ENCODE peak calls at places on chromosome 1, in ten cellular contexts. G, J, R, H, D, L, N, T, B and O are unnamed samples.

GRCh38 chr1:220551001-220551400 is 23.1 kb downstream of the MARK1 start:
- DNase-seq in G (no peak), H (no peak), N (no peak), D (no peak), B (no peak), J (no peak), L (no peak), R (no peak), T (no peak), O (no peak)

GRCh38 chr1:75870951-75871350 is 61.3 kb downstream of the ASB17 start:
- DNase-seq in N (no peak), R (no peak), B (no peak), G (no peak), J (no peak), T (no peak), L (no peak), D (no peak), H (no peak), O (no peak)

GRCh38 chr1:46180082-46180616 is 3.9 kb upstream of the P3R3URF start:
- DNase-seq in D (no peak), L (peak; percentile 83), B (no peak), H (peak; percentile 36), R (peak; percentile 86), J (no peak), G (peak; percentile 35), T (peak; percentile 66), N (peak; percentile 80), O (no peak)

GRCh38 chr1:30527511-30528140 is 195.8 kb downstream of the MATN1 start:
- DNase-seq in T (no peak), H (no peak), R (peak; percentile 21), D (peak; percentile 41), G (no peak), J (peak; percentile 17), L (no peak), N (no peak), B (no peak), O (no peak)

GRCh38 chr1:53293123-53293522 is 34.7 kb downstream of the LRP8 start:
- DNase-seq in R (no peak), J (no peak), N (no peak), T (no peak), B (no peak), H (no peak), D (no peak), G (no peak), L (no peak), O (no peak)

GRCh38 chr1:234611799-234612351 is 1.9 kb upstream of the IRF2BP2 start:
- DNase-seq in H (peak; percentile 96), J (peak; percentile 55), T (no peak), N (peak; percentile 81), D (peak; percentile 86), L (no peak), R (peak; percentile 59), G (peak; percentile 66), B (peak; percentile 33), O (peak; percentile 83)

GRCh38 chr1:36034692-36035091 is 49.2 kb upstream of the TEKT2 start:
- DNase-seq in G (peak; percentile 21), J (no peak), T (no peak), D (no peak), B (no peak), L (no peak), H (no peak), N (no peak), R (no peak), O (no peak)

GRCh38 chr1:88549536-88549935 is 134.5 kb upstream of the PKN2 start:
- DNase-seq in J (no peak), B (no peak), N (no peak), H (no peak), G (no peak), L (no peak), R (no peak), D (no peak), T (no peak), O (no peak)

GRCh38 chr1:40532062-40532389 is 589 bp downstream of the ZNF684 start:
- DNase-seq in G (no peak), H (no peak), N (no peak), J (no peak), R (no peak), L (no peak), T (no peak), B (no peak), D (no peak), O (no peak)

GRCh38 chr1:40534589-40534988 is 3.2 kb downstream of the ZNF684 start:
- DNase-seq in B (no peak), G (no peak), T (no peak), R (no peak), D (no peak), J (no peak), N (no peak), H (no peak), L (no peak), O (no peak)

GRCh38 chr1:40530735-40531380 is 579 bp upstream of the ZNF684 start:
- DNase-seq in L (no peak), T (no peak), R (no peak), H (no peak), N (no peak), B (no peak), J (no peak), D (no peak), G (peak; percentile 28), O (no peak)

GRCh38 chr1:40532844-40533424 is 1.5 kb downstream of the ZNF684 start:
- DNase-seq in D (no peak), J (no peak), L (peak; percentile 53), T (no peak), H (peak; percentile 73), G (peak; percentile 49), N (no peak), B (no peak), R (no peak), O (no peak)

GRCh38 chr1:40531381-40532061 is at the start of gene ZNF684:
- DNase-seq in B (peak; percentile 60), G (peak; percentile 94), T (peak; percentile 82), J (peak; percentile 82), N (peak; percentile 94), H (peak; percentile 96), L (peak; percentile 96), R (peak; percentile 82), D (peak; percentile 90), O (peak; percentile 94)
- TF ChIP-seq POLR2A in B (peak; percentile 31), G (peak; percentile 58), T (peak; percentile 70), J (peak; percentile 30), N (no peak), H (peak; percentile 76), L (peak; percentile 89), R (no peak), D (no peak), O (peak; percentile 56)

DNA sequence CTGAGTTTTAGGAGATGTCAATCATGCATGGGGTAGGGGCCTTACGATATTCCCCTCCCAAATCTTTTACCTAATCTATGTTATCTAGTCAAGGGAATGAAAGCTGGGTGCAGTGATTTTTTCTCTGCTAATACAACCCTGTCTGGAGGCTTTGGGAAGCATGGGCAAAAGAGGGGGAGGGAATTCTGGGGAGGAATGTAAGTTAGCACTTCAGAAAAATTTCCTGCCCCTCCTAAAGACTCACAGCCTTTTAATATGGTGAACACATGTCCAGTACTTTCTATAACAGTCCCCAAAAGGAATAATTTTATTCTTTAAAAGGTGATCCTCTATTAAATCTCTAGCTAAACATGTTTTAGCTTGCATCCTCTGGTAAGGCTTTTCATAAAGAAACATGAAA is 25.6 kb upstream of the PRELP start:
- DNase-seq in H (no peak), T (no peak), N (no peak), D (no peak), R (no peak), L (no peak), J (no peak), B (no peak), G (no peak), O (no peak)
- H3K27ac ChIP-seq in H (no peak overlapping the region), T (no peak overlapping the region), N (no peak overlapping the region), D (no peak overlapping the region), R (no peak overlapping the region), L (no peak overlapping the region), J (peak overlapping the region; percentile 17), B (peak overlapping the region; percentile 73), G (no peak overlapping the region), O (no peak overlapping the region)

GRCh38 chr1:21299007-21299406 is 8.7 kb upstream of the ECE1 start:
- DNase-seq in L (no peak), N (no peak), B (no peak), G (no peak), J (no peak), D (peak; percentile 55), H (no peak), T (no peak), R (no peak), O (no peak)

GRCh38 chr1:21297975-21298374 is 7.7 kb upstream of the ECE1 start:
- DNase-seq in R (no peak), L (no peak), N (no peak), T (no peak), D (peak; percentile 76), G (no peak), J (no peak), H (no peak), B (no peak), O (peak; percentile 83)

GRCh38 chr1:21300774-21301173 is 10.5 kb upstream of the ECE1 start:
- DNase-seq in R (no peak), L (no peak), H (no peak), J (no peak), B (no peak), N (no peak), G (no peak), D (no peak), T (no peak), O (no peak)

GRCh38 chr1:21301794-21302440 is 11.7 kb upstream of the ECE1 start:
- DNase-seq in T (no peak), R (no peak), G (no peak), H (no peak), N (no peak), L (no peak), B (no peak), D (no peak), J (no peak), O (no peak)

GRCh38 chr1:21299780-21300395 is 9.6 kb upstream of the ECE1 start:
- DNase-seq in B (no peak), G (no peak), N (no peak), J (no peak), L (no peak), T (no peak), R (no peak), D (peak; percentile 53), H (no peak), O (no peak)
- TF ChIP-seq EP300 in B (no peak), G (no peak), N (no peak), J (no peak), L (no peak), T (no peak), R (no peak), D (no peak), H (no peak), O (no peak)

GRCh38 chr1:12065872-12066271 is 2.8 kb downstream of the TNFRSF8 start:
- DNase-seq in D (no peak), T (no peak), R (no peak), H (no peak), N (no peak), L (no peak), J (no peak), B (no peak), G (no peak), O (no peak)

GRCh38 chr1:12064073-12064969 is 1.2 kb downstream of the TNFRSF8 start:
- DNase-seq in H (no peak), L (no peak), N (no peak), D (no peak), R (no peak), B (no peak), G (no peak), J (no peak), T (no peak), O (no peak)

GRCh38 chr1:12069616-12070244 is 6.6 kb downstream of the TNFRSF8 start:
- DNase-seq in D (no peak), T (no peak), G (no peak), N (no peak), J (no peak), R (no peak), L (no peak), B (no peak), H (no peak), O (no peak)

GRCh38 chr1:12071892-12072291 is 8.8 kb downstream of the TNFRSF8 start:
- DNase-seq in N (no peak), B (no peak), L (no peak), J (no peak), T (no peak), H (no peak), D (no peak), R (no peak), G (no peak), O (no peak)

GRCh38 chr1:12067900-12068821 is 5.1 kb downstream of the TNFRSF8 start:
- DNase-seq in J (no peak), R (no peak), T (peak; percentile 62), G (no peak), D (no peak), B (no peak), N (no peak), H (no peak), L (peak; percentile 54), O (no peak)
- TF ChIP-seq POLR2A in J (no peak), R (no peak), T (no peak), G (no peak), D (no peak), B (no peak), N (no peak), H (no peak), L (no peak), O (no peak)